ENCODE peak calls at places on chromosomes 3 and 15, in ten cellular contexts. K is SJSA1, M is transverse colon, C is neural progenitor cell, V is colonic mucosa, A is psoas muscle, L is heart left ventricle, P is mesenchymal stem cell, W is GM23248, R is tibial nerve. Z is an unnamed sample. For H3K4me1, the result is how much of the 10 kb centered on the place peaks cover.

GRCh38 chr3:16059081-16059537 is 115.4 kb upstream of the GALNT15 start:
- DNase-seq in K (peak), M (no peak), C (no peak), V (no peak), A (peak), L (no peak), P (peak), W (peak), R (no peak), Z (no peak)

GRCh38 chr3:119555929-119556328 is 3.5 kb downstream of the CD80 start:
- DNase-seq in K (no peak), M (no peak), C (no peak), V (no peak), A (no peak), L (no peak), P (no peak), W (no peak), R (no peak), Z (no peak)

GRCh38 chr15:40054056-40054745 is 15.2 kb upstream of the SRP14 start:
- DNase-seq in K (no peak), M (no peak), C (no peak), V (no peak), A (no peak), L (no peak), P (no peak), W (peak), R (no peak), Z (no peak)

GRCh38 chr15:86623236-86623635 is 543.6 kb downstream of the AGBL1 start:
- DNase-seq in K (no peak), M (no peak), C (no peak), V (no peak), A (no peak), L (no peak), P (no peak), W (no peak), R (no peak), Z (no peak)

GRCh38 chr3:44375450-44375849 is 36.9 kb downstream of the TCAIM start:
- DNase-seq in K (no peak), M (no peak), C (no peak), V (no peak), A (no peak), L (no peak), P (no peak), W (no peak), R (no peak), Z (no peak)

GRCh38 chr15:63909819-63910437 is 76.2 kb upstream of the HERC1 start:
- DNase-seq in K (no peak), M (no peak), C (no peak), V (no peak), A (no peak), L (no peak), P (peak), W (peak), R (no peak), Z (no peak)

GRCh38 chr3:32414527-32415202 is 23.0 kb downstream of the CMTM7 start:
- DNase-seq in K (no peak), M (peak), C (no peak), V (no peak), A (no peak), L (peak), P (no peak), W (no peak), R (no peak), Z (peak)

GRCh38 chr3:134423153-134423552 is 48.9 kb upstream of the AMOTL2 start:
- DNase-seq in K (no peak), M (no peak), C (peak), V (no peak), A (no peak), L (no peak), P (no peak), W (peak), R (no peak), Z (no peak)

GRCh38 chr3:129741794-129742193 is 135.3 kb upstream of the PLXND1 start:
- DNase-seq in K (no peak), M (no peak), C (no peak), V (no peak), A (no peak), L (no peak), P (no peak), W (no peak), R (no peak), Z (no peak)

GRCh38 chr3:40242638-40243037 is 66.9 kb upstream of the EIF1B start:
- DNase-seq in K (no peak), M (no peak), C (no peak), V (no peak), A (no peak), L (no peak), P (no peak), W (no peak), R (no peak), Z (no peak)
- H3K27ac ChIP-seq in K (no peak), M (no peak), C (no peak), V (no peak), A (no peak), L (no peak), P (no peak), W (no peak), R (no peak), Z (no peak)

GRCh38 chr3:14431928-14432834 is 29.8 kb downstream of the SLC6A6 start:
- DNase-seq in K (peak), M (peak), C (no peak), V (peak), A (peak), L (peak), P (peak), W (peak), R (peak), Z (peak)

GRCh38 chr3:14434541-14435151 is 32.2 kb downstream of the SLC6A6 start:
- DNase-seq in K (no peak), M (peak), C (no peak), V (no peak), A (peak), L (peak), P (no peak), W (peak), R (no peak), Z (peak)

GRCh38 chr3:14432996-14433572 is 30.7 kb downstream of the SLC6A6 start:
- DNase-seq in K (no peak), M (peak), C (no peak), V (no peak), A (no peak), L (no peak), P (no peak), W (no peak), R (no peak), Z (no peak)

GRCh38 chr3:14435175-14436011 is 33.0 kb downstream of the SLC6A6 start:
- DNase-seq in K (peak), M (no peak), C (no peak), V (no peak), A (no peak), L (peak), P (no peak), W (peak), R (no peak), Z (no peak)

DNA sequence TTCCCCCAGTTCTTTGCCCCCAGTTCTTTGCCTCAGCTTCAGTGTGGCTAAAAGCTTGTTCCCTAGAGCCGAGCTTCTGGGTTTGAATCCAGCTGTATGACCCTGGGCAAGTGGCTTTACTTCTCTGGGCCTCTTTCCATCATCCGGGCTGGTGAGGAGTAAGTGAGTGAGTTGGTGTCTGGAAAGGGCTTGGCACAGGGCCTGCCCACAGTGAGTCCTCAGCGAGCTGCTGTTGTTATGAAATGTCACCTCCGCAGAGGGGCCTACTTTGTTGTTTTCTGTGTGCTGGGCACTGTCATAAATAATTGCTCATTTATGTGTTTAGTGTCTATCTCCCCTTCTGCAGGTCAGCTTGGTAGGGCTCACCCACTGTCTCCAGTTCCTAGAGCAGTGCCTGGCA is 31.7 kb downstream of the SLC6A6 start:
- DNase-seq in K (no peak), M (no peak), C (no peak), V (no peak), A (peak), L (no peak), P (peak), W (peak), R (no peak), Z (no peak)
- H3K4me1 ChIP-seq in K (half or more), M (under half), C (under half), V (under half), A (half or more), L (half or more), P (half or more), W (under half), R (half or more), Z (under half)

GRCh38 chr3:39097716-39098472 is 9.5 kb downstream of the GORASP1 start:
- DNase-seq in K (no peak), M (no peak), C (no peak), V (no peak), A (no peak), L (no peak), P (no peak), W (peak), R (no peak), Z (no peak)

GRCh38 chr3:39095146-39095677 is 12.2 kb downstream of the GORASP1 start:
- DNase-seq in K (no peak), M (no peak), C (no peak), V (no peak), A (no peak), L (no peak), P (no peak), W (no peak), R (no peak), Z (no peak)

GRCh38 chr3:39095778-39096177 is 11.6 kb downstream of the GORASP1 start:
- DNase-seq in K (no peak), M (no peak), C (no peak), V (no peak), A (no peak), L (no peak), P (no peak), W (no peak), R (no peak), Z (no peak)

GRCh38 chr3:39098473-39099000 is 8.9 kb downstream of the GORASP1 start:
- DNase-seq in K (no peak), M (no peak), C (no peak), V (no peak), A (no peak), L (no peak), P (no peak), W (no peak), R (no peak), Z (no peak)

GRCh38 chr3:39096775-39097174 is 10.7 kb downstream of the GORASP1 start:
- DNase-seq in K (no peak), M (no peak), C (no peak), V (no peak), A (no peak), L (no peak), P (peak), W (peak), R (no peak), Z (no peak)
- H3K27ac ChIP-seq in K (no peak), M (no peak), C (no peak), V (no peak), A (no peak), L (peak), P (peak), W (no peak), R (no peak), Z (no peak)

GRCh38 chr3:29644261-29644660 is 363.4 kb downstream of the RBMS3 start:
- DNase-seq in K (no peak), M (no peak), C (no peak), V (no peak), A (no peak), L (no peak), P (no peak), W (peak), R (no peak), Z (no peak)
- H3K4me1 ChIP-seq in K (under half), M (under half), C (under half), V (under half), A (half or more), L (under half), P (under half), W (under half), R (half or more), Z (under half)

DNA sequence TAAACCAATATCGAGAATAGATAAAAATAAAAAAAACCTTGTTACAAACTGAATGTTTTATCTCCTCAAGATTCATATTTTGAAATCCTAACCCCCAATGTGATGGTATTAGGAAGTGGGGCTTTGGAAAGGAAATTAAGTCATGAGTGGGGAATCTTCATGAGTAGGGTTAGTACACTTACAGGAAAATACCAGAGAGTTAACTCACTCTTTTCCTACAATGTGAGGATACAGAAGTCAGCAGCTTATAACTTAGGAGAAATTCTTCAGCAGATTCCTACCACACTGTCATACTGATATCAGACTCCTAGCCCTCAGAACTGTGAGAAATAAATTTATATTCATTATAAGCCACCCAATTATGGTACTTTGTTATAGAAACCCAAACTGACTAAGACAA is 453.1 kb downstream of the GBE1 start:
- DNase-seq in K (no peak), M (no peak), C (no peak), V (no peak), A (no peak), L (no peak), P (no peak), W (peak), R (no peak), Z (no peak)
- H3K27ac ChIP-seq in K (no peak), M (no peak), C (no peak), V (no peak), A (no peak), L (no peak), P (no peak), W (peak), R (no peak), Z (no peak)

GRCh38 chr3:152339881-152340505 is 71.3 kb downstream of the MBNL1 start:
- DNase-seq in K (no peak), M (no peak), C (no peak), V (no peak), A (no peak), L (no peak), P (no peak), W (no peak), R (no peak), Z (no peak)
- H3K4me1 ChIP-seq in K (under half), M (under half), C (under half), V (under half), A (half or more), L (under half), P (under half), W (under half), R (half or more), Z (under half)

GRCh38 chr15:68298336-68298735 is 20.8 kb downstream of the FEM1B start:
- DNase-seq in K (no peak), M (no peak), C (no peak), V (no peak), A (no peak), L (no peak), P (no peak), W (no peak), R (no peak), Z (no peak)
- H3K27ac ChIP-seq in K (no peak), M (peak), C (no peak), V (no peak), A (no peak), L (peak), P (no peak), W (peak), R (no peak), Z (peak)

Z was measured in small intestine.